ENCODE peak calls at places on chromosome 22, in seven cellular contexts. O is activated naive CD8-positive, alpha-beta T cell treated with anti-CD3 and anti-CD28 coated beads for 36 hours; H is mesenteric fat pad; P is stimulated activated CD8-positive, alpha-beta memory T cell treated with anti-CD3 and anti-CD28 coated beads, Interleukin-4, amount 100 ng/mL, for 4 hours; L is stimulated activated CD4-positive, alpha-beta T cell treated with anti-CD3 and anti-CD28 coated beads, Interleukin-1b, Interleukin-23, amount 100 ng/mL, for 48 hours; R is HCEC 1CT; K is Calu3. U is an unnamed sample.

GRCh38 chr22:46063861-46064235 is 86.5 kb upstream of the PPARA start:
- DNase-seq in O (no peak), H (no peak), P (no peak), L (no peak), R (no peak), K (no peak), U (no peak)

GRCh38 chr22:30978304-30978962 is 9.4 kb downstream of the TUG1 start:
- DNase-seq in O (no peak), H (no peak), P (no peak), L (no peak), R (no peak), K (no peak), U (no peak)

GRCh38 chr22:42914511-42915076 is 57.5 kb upstream of the ARFGAP3 start:
- DNase-seq in O (no peak), H (no peak), P (no peak), L (no peak), R (no peak), K (no peak), U (no peak)

GRCh38 chr22:38317237-38317994 is at the start of gene CSNK1E:
- DNase-seq in O (peak), H (peak), P (peak), L (peak), R (peak), K (peak), U (peak)

GRCh38 chr22:44549701-44550100 is 51.7 kb upstream of the RTL6 start:
- DNase-seq in O (no peak), H (peak), P (no peak), L (no peak), R (no peak), K (no peak), U (no peak)

GRCh38 chr22:30210235-30210831 is 36.2 kb downstream of the LIF start:
- DNase-seq in O (no peak), H (peak), P (no peak), L (no peak), R (no peak), K (peak), U (no peak)

GRCh38 chr22:37604875-37605274 is 3.8 kb upstream of the GGA1 start:
- DNase-seq in O (peak), H (no peak), P (peak), L (peak), R (no peak), K (no peak), U (peak)

GRCh38 chr22:46350646-46351045 is 15.1 kb downstream of the TRMU start:
- DNase-seq in O (no peak), H (no peak), P (no peak), L (no peak), R (no peak), K (no peak), U (no peak)

GRCh38 chr22:20979243-20979809 is 2.8 kb upstream of the LZTR1 start:
- DNase-seq in O (peak), H (no peak), P (peak), L (peak), R (no peak), K (peak), U (peak)

GRCh38 chr22:19621372-19622060 is 92.8 kb upstream of the SEPTIN5 start:
- DNase-seq in O (no peak), H (no peak), P (no peak), L (no peak), R (no peak), K (no peak), U (no peak)

GRCh38 chr22:49099496-49100124 is 728.1 kb downstream of the BRD1 start:
- DNase-seq in O (no peak), H (no peak), P (no peak), L (no peak), R (no peak), K (peak), U (no peak)

GRCh38 chr22:22711532-22711913 is 67.1 kb downstream of the GGTLC2 start:
- DNase-seq in O (no peak), H (peak), P (no peak), L (no peak), R (no peak), K (no peak), U (no peak)

GRCh38 chr22:49306632-49306975 is 521.1 kb downstream of the BRD1 start:
- DNase-seq in O (no peak), H (no peak), P (no peak), L (no peak), R (no peak), K (no peak), U (no peak)

GRCh38 chr22:38109391-38110000 is 988 bp downstream of the BAIAP2L2 start:
- DNase-seq in O (no peak), H (no peak), P (no peak), L (no peak), R (no peak), K (no peak), U (peak)

GRCh38 chr22:44344407-44344806 is 31.7 kb upstream of the SHISAL1 start:
- DNase-seq in O (no peak), H (no peak), P (no peak), L (no peak), R (no peak), K (no peak), U (no peak)

GRCh38 chr22:38503021-38503420 is 3.1 kb downstream of the DDX17 start:
- DNase-seq in O (no peak), H (no peak), P (no peak), L (no peak), R (no peak), K (no peak), U (no peak)

GRCh38 chr22:20091690-20092476 is 11.8 kb downstream of the DGCR8 start:
- DNase-seq in O (no peak), H (no peak), P (no peak), L (no peak), R (no peak), K (no peak), U (no peak)

GRCh38 chr22:37017356-37017755 is 1.9 kb downstream of the TST start:
- DNase-seq in O (no peak), H (no peak), P (no peak), L (no peak), R (no peak), K (no peak), U (no peak)

GRCh38 chr22:46036558-46037408 is 59.8 kb upstream of the WNT7B start:
- DNase-seq in O (peak), H (peak), P (peak), L (peak), R (peak), K (peak), U (peak)

GRCh38 chr22:21593406-21594232 is 26.1 kb downstream of the UBE2L3 start:
- DNase-seq in O (no peak), H (no peak), P (no peak), L (no peak), R (no peak), K (peak), U (no peak)

GRCh38 chr22:29342577-29343312 is 27.2 kb upstream of the RASL10A start:
- DNase-seq in O (no peak), H (no peak), P (no peak), L (no peak), R (no peak), K (no peak), U (no peak)

GRCh38 chr22:22040472-22040871 is 57.9 kb upstream of the TOP3B start:
- DNase-seq in O (no peak), H (no peak), P (no peak), L (no peak), R (no peak), K (no peak), U (no peak)

GRCh38 chr22:17891427-17892167 is 117.3 kb upstream of the BID start:
- DNase-seq in O (no peak), H (no peak), P (no peak), L (no peak), R (no peak), K (no peak), U (peak)

GRCh38 chr22:24303007-24303406 is 32.4 kb downstream of the SPECC1L start:
- DNase-seq in O (no peak), H (no peak), P (no peak), L (no peak), R (no peak), K (peak), U (no peak)

GRCh38 chr22:27760474-27760873 is 41.1 kb downstream of the MN1 start:
- DNase-seq in O (no peak), H (no peak), P (no peak), L (no peak), R (no peak), K (no peak), U (no peak)

GRCh38 chr22:36156515-36157419 is 3.8 kb downstream of the APOL3 start:
- DNase-seq in O (peak), H (no peak), P (peak), L (peak), R (peak), K (peak), U (peak)

GRCh38 chr22:28930357-28931007 is 47.1 kb downstream of the ZNRF3 start:
- DNase-seq in O (no peak), H (no peak), P (no peak), L (no peak), R (no peak), K (no peak), U (no peak)

GRCh38 chr22:42277988-42278776 is 7.7 kb upstream of the TCF20 start:
- DNase-seq in O (no peak), H (no peak), P (no peak), L (no peak), R (no peak), K (no peak), U (no peak)

GRCh38 chr22:36737776-36738175 is 34.2 kb upstream of the CACNG2 start:
- DNase-seq in O (no peak), H (no peak), P (no peak), L (no peak), R (no peak), K (no peak), U (no peak)

GRCh38 chr22:32079110-32080089 is 36.3 kb downstream of the SLC5A1 start:
- DNase-seq in O (no peak), H (no peak), P (no peak), L (no peak), R (peak), K (peak), U (no peak)

GRCh38 chr22:18000441-18001039 is 23.8 kb downstream of the MICAL3 start:
- DNase-seq in O (peak), H (no peak), P (no peak), L (no peak), R (no peak), K (peak), U (peak)

GRCh38 chr22:31615940-31616314 is 46.1 kb downstream of the PISD start:
- DNase-seq in O (no peak), H (no peak), P (no peak), L (no peak), R (no peak), K (no peak), U (no peak)

GRCh38 chr22:46934746-46935491 is 172.5 kb downstream of the TBC1D22A start:
- DNase-seq in O (peak), H (no peak), P (no peak), L (peak), R (peak), K (peak), U (peak)

GRCh38 chr22:43007519-43008102 is 7.3 kb downstream of the PACSIN2 start:
- DNase-seq in O (peak), H (no peak), P (no peak), L (no peak), R (peak), K (no peak), U (peak)

GRCh38 chr22:38451404-38451803 is 3.6 kb downstream of the KCNJ4 start:
- DNase-seq in O (no peak), H (no peak), P (no peak), L (no peak), R (no peak), K (no peak), U (no peak)

GRCh38 chr22:21867528-21868266 is at the start of gene MAPK1:
- DNase-seq in O (peak), H (peak), P (peak), L (peak), R (peak), K (peak), U (peak)

GRCh38 chr22:37623075-37624016 is 14.7 kb downstream of the GGA1 start:
- DNase-seq in O (peak), H (no peak), P (peak), L (peak), R (no peak), K (peak), U (peak)

GRCh38 chr22:48675141-48675827 is 1152.4 kb downstream of the BRD1 start:
- DNase-seq in O (no peak), H (no peak), P (no peak), L (no peak), R (no peak), K (no peak), U (no peak)

U was measured in activated CD8-positive, alpha-beta T cell treated with anti-CD3 and anti-CD28 coated beads for 36 hours.